ENCODE peak calls at places on chromosomes 6 and 20, in five cellular contexts. S is cardiac fibroblast, X is psoas muscle, W is tibial nerve, E is fibroblast of pulmonary artery. U is an unnamed sample.

GRCh38 chr20:44019638-44020335 is 105.1 kb downstream of the TOX2 start:
- DNase-seq in X (no peak), S (peak; percentile 61), E (peak; percentile 40), W (no peak), U (no peak)

GRCh38 chr6:24673625-24674024 is 6.7 kb downstream of the ACOT13 start:
- DNase-seq in X (no peak), W (no peak), E (no peak), S (no peak), U (no peak)

GRCh38 chr6:133542056-133542821 is 301.1 kb downstream of the EYA4 start:
- DNase-seq in S (peak; percentile 3), E (peak; percentile 45), X (no peak), W (no peak), U (peak; percentile 19)

GRCh38 chr6:4367643-4368042 is 232.3 kb upstream of the ECI2 start:
- DNase-seq in S (no peak), X (no peak), W (no peak), E (no peak), U (no peak)

GRCh38 chr6:5634525-5634924 is 372.2 kb downstream of the NRN1 start:
- DNase-seq in X (no peak), W (no peak), E (peak; percentile 27), S (peak; percentile 33), U (no peak)

GRCh38 chr6:110528051-110528929 is 51.9 kb upstream of the SLC22A16 start:
- DNase-seq in S (peak; percentile 82), W (peak; percentile 86), E (peak; percentile 89), X (no peak), U (peak; percentile 92)

GRCh38 chr6:105821027-105821426 is 265.1 kb upstream of the PRDM1 start:
- DNase-seq in W (no peak), E (no peak), S (no peak), X (no peak), U (no peak)

GRCh38 chr6:14425805-14426204 is 308.2 kb downstream of the CD83 start:
- DNase-seq in W (no peak), E (no peak), S (no peak), X (no peak), U (no peak)

GRCh38 chr6:51153109-51153508 is 334.4 kb downstream of the TFAP2B start:
- DNase-seq in W (no peak), X (no peak), S (no peak), E (no peak), U (no peak)

GRCh38 chr20:2771631-2772080 is 28.8 kb downstream of the CPXM1 start:
- DNase-seq in E (peak; percentile 59), W (no peak), S (peak; percentile 36), X (no peak), U (no peak)

GRCh38 chr20:46030290-46031013 is 1.4 kb downstream of the SLC12A5 start:
- DNase-seq in E (no peak), X (no peak), S (no peak), W (no peak), U (no peak)

GRCh38 chr20:45946149-45946970 is 11.9 kb downstream of the PCIF1 start:
- DNase-seq in X (peak; percentile 82), S (peak; percentile 77), W (peak; percentile 88), E (peak; percentile 40), U (no peak)

GRCh38 chr6:159212026-159212425 is 42.8 kb downstream of the FNDC1 start:
- DNase-seq in E (peak; percentile 23), W (no peak), X (no peak), S (peak; percentile 54), U (no peak)

GRCh38 chr6:19245656-19246055 is 591.5 kb upstream of the ID4 start:
- DNase-seq in W (no peak), E (no peak), X (no peak), S (no peak), U (no peak)

GRCh38 chr20:17344775-17345174 is 117.9 kb downstream of the PCSK2 start:
- DNase-seq in W (no peak), E (no peak), X (no peak), S (no peak), U (no peak)

GRCh38 chr6:15761045-15761502 is 98.2 kb upstream of the DTNBP1 start:
- DNase-seq in W (no peak), S (no peak), X (no peak), E (no peak), U (no peak)

GRCh38 chr20:59835057-59835447 is 98.4 kb downstream of the SYCP2 start:
- DNase-seq in W (no peak), E (no peak), S (peak; percentile 12), X (no peak), U (peak; percentile 15)

GRCh38 chr6:160356074-160356754 is 8.0 kb downstream of the SLC22A3 start:
- DNase-seq in X (peak; percentile 36), S (no peak), W (no peak), E (no peak), U (no peak)

GRCh38 chr6:22699046-22699639 is 129.8 kb downstream of the HDGFL1 start:
- DNase-seq in S (no peak), E (no peak), X (no peak), W (no peak), U (no peak)

GRCh38 chr6:11710968-11711643 is 67.5 kb downstream of the ADTRP start:
- DNase-seq in X (no peak), W (no peak), S (no peak), E (no peak), U (no peak)

GRCh38 chr20:4135385-4136077 is 120.2 kb upstream of the RNF24 start:
- DNase-seq in W (no peak), E (peak; percentile 98), X (peak; percentile 42), S (peak; percentile 97), U (peak; percentile 98)

GRCh38 chr6:145272246-145272645 is 463.1 kb downstream of the EPM2A start:
- DNase-seq in S (no peak), E (no peak), X (no peak), W (no peak), U (no peak)

GRCh38 chr6:37847704-37848103 is 28.2 kb downstream of the ZFAND3 start:
- DNase-seq in E (no peak), S (no peak), W (no peak), X (no peak), U (no peak)

GRCh38 chr6:18515767-18516166 is 128.6 kb downstream of the RNF144B start:
- DNase-seq in X (no peak), S (no peak), E (no peak), W (no peak), U (no peak)

GRCh38 chr6:39330057-39330456 is 7.6 kb upstream of the KCNK16 start:
- DNase-seq in S (no peak), W (no peak), E (no peak), X (no peak), U (no peak)

DNA sequence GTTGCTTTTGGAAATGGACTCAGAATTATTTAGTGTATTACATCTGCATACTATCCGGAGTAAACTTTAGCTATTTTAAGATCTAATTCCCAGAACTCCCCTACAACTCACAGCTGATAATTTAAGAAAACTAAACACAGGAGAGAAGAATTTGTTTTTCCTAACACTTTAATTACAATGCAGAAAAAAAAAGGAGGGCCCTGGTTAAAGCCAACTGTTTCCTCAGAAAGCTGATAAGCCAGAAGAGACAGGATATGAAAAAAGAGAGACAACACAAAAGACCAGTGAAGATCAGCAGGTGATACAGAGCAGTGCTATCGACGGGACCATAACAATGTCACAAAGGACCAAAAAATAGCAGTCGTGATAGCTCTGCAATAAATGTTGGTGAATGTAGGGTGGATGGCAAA is 5.8 kb downstream of the IFNGR1 start:
- DNase-seq in X (no peak), S (no peak), W (no peak), E (no peak), U (no peak)
- H3K4me3 ChIP-seq in X (peak overlapping the region; percentile 37), S (no peak overlapping the region), W (peak overlapping the region; percentile 18), E (no peak overlapping the region), U (no peak overlapping the region)

DNA sequence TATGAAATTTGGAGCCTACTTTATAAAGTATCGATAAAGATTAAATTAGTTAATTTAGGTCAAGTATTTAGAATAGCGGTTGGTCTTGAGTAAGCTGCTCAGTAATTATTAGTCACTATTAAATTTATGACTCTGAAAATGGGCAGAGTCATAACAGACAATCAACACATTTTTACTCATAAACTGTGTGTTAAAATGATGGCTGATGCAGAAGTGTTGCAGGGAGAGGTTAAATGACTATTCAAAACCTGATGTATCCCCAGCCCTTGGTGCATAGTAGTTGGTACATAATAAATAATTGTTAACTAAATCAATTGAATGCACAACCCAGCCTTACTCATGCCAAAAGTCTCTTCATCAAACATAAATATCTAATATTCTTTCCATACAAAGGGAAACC is 30.6 kb downstream of the HIVEP2 start:
- DNase-seq in W (no peak), E (no peak), S (no peak), X (no peak), U (no peak)
- H3K4me3 ChIP-seq in W (no peak overlapping the region), E (no peak overlapping the region), S (no peak overlapping the region), X (no peak overlapping the region), U (no peak overlapping the region)

GRCh38 chr6:170260686-170261085 is 30.2 kb downstream of the DLL1 start:
- DNase-seq in S (no peak), E (no peak), X (no peak), W (no peak), U (no peak)

GRCh38 chr6:170264086-170264485 is 26.8 kb downstream of the DLL1 start:
- DNase-seq in W (no peak), X (no peak), E (no peak), S (no peak), U (no peak)

GRCh38 chr6:170262481-170263088 is 28.3 kb downstream of the DLL1 start:
- DNase-seq in S (no peak), X (no peak), W (no peak), E (no peak), U (no peak)

GRCh38 chr6:170263410-170263809 is 27.5 kb downstream of the DLL1 start:
- DNase-seq in W (no peak), X (no peak), S (no peak), E (no peak), U (no peak)

DNA sequence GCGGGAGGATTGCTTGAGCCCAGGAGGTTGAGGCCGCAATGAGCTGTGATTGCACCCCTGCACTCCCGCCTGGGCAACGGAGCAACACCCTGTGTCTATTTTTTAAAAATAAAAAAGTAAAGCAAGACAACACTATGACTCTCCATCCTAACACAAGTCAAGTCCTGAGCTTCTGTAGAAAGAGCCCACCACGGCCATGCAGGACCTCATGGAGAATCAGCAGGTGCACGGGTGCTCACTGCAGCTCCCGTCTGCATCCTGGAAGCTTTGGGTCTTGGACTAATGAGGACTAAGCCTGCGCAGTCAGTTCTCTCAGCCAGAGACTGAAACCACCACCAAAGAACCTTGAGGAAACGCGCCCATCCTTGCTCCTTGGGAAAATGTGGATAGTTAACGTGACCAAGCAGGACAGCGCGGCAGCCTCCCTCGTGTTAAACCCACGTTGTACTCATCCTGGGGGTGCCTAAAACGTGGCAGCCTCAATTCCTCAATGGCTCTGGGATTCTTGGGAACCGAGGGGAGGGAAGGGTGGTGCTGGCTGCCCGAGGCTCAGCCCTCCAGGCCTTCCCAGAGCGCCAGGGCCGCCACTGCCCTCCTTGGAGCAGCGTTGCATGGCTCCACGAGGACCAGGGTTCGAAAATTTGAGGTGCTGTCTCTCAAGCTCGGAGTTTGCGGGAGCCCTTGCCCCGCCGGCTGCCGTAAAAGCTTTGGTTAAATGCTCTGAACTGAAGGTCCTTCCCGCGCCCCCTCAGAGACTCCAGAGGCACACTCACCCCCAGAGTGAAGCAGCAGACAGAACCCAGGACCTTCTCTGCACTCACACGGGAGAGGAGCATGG is 29.0 kb downstream of the DLL1 start:
- DNase-seq in S (no peak), X (no peak), E (no peak), W (no peak), U (no peak)
- H3K4me3 ChIP-seq in S (no peak overlapping the region), X (no peak overlapping the region), E (no peak overlapping the region), W (no peak overlapping the region), U (no peak overlapping the region)

DNA sequence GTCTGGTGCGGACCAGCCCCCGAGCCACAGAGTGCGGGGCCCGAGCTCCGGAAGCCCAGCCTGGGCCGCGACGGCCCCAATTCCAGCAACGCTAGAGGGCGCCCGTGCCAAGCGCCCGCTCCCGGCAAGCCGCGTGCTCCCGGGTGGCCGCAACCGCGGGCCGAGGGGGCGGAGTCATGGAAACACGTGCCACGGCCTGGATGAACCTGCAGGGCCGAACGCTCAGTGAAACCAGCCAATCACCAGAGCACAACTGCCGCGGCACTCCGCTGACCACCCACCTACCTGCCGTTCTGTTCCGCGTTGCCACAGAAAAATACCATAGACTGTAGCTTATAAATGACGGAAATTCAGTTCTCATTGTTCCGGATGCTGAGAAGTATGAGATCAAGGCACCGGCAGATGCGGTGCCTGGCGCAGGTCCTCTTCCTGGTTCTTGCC is 85.7 kb upstream of the FOXC1 start:
- DNase-seq in W (peak; percentile 53), S (peak; percentile 65), X (peak; percentile 79), E (peak; percentile 62), U (peak; percentile 49)
- H3K4me3 ChIP-seq in W (peak overlapping the region; percentile 33), S (no peak overlapping the region), X (peak overlapping the region; percentile 44), E (no peak overlapping the region), U (no peak overlapping the region)

U was measured in astrocyte of the spinal cord.